ENCODE peak calls at places on chromosomes 12 and 14, in ten cellular contexts. One of them, this sample, is unnamed.

GRCh38 chr12:104676636-104677035 is 219.9 kb downstream of the CHST11 start:
- DNase-seq in amniotic stem cell: no peak
- DNase-seq in mammary epithelial cell: no peak
- DNase-seq in HCEC 1CT: no peak
- DNase-seq in fibroblast of the aortic adventitia: no peak
- DNase-seq in head of caudate nucleus: no peak
- DNase-seq in NK-92 treated with Interleukin-12 subunit alpha and Interleukin-12 subunit beta, amount 100 ng/mL, for 24 hours: no peak
- DNase-seq in KBM-7: no peak
- DNase-seq in amygdala: no peak
- DNase-seq in mucosa of descending colon: no peak
- DNase-seq in this sample: no peak

GRCh38 chr14:22976620-22977433 is 5.5 kb downstream of the AJUBA start:
- DNase-seq in amniotic stem cell: no peak
- DNase-seq in mammary epithelial cell: peak
- DNase-seq in HCEC 1CT: peak
- DNase-seq in fibroblast of the aortic adventitia: peak
- DNase-seq in head of caudate nucleus: no peak
- DNase-seq in NK-92 treated with Interleukin-12 subunit alpha and Interleukin-12 subunit beta, amount 100 ng/mL, for 24 hours: no peak
- DNase-seq in KBM-7: peak
- DNase-seq in amygdala: no peak
- DNase-seq in mucosa of descending colon: no peak
- DNase-seq in this sample: no peak

GRCh38 chr14:71551291-71551955 is 380.8 kb upstream of the RGS6 start:
- DNase-seq in amniotic stem cell: peak
- DNase-seq in mammary epithelial cell: peak
- DNase-seq in HCEC 1CT: peak
- DNase-seq in fibroblast of the aortic adventitia: peak
- DNase-seq in head of caudate nucleus: no peak
- DNase-seq in NK-92 treated with Interleukin-12 subunit alpha and Interleukin-12 subunit beta, amount 100 ng/mL, for 24 hours: no peak
- DNase-seq in KBM-7: no peak
- DNase-seq in amygdala: no peak
- DNase-seq in mucosa of descending colon: no peak
- DNase-seq in this sample: no peak

GRCh38 chr12:6430990-6431353 is 13.8 kb upstream of the CD27 start:
- DNase-seq in amniotic stem cell: no peak
- DNase-seq in mammary epithelial cell: no peak
- DNase-seq in HCEC 1CT: no peak
- DNase-seq in fibroblast of the aortic adventitia: no peak
- DNase-seq in head of caudate nucleus: no peak
- DNase-seq in NK-92 treated with Interleukin-12 subunit alpha and Interleukin-12 subunit beta, amount 100 ng/mL, for 24 hours: no peak
- DNase-seq in KBM-7: no peak
- DNase-seq in amygdala: no peak
- DNase-seq in mucosa of descending colon: no peak
- DNase-seq in this sample: no peak

GRCh38 chr12:122668268-122668667 is 34.9 kb downstream of the HCAR2 start:
- DNase-seq in amniotic stem cell: no peak
- DNase-seq in mammary epithelial cell: no peak
- DNase-seq in HCEC 1CT: no peak
- DNase-seq in fibroblast of the aortic adventitia: no peak
- DNase-seq in head of caudate nucleus: no peak
- DNase-seq in NK-92 treated with Interleukin-12 subunit alpha and Interleukin-12 subunit beta, amount 100 ng/mL, for 24 hours: no peak
- DNase-seq in KBM-7: no peak
- DNase-seq in amygdala: no peak
- DNase-seq in mucosa of descending colon: no peak
- DNase-seq in this sample: no peak

GRCh38 chr14:71698027-71698426 is 234.2 kb upstream of the RGS6 start:
- DNase-seq in amniotic stem cell: no peak
- DNase-seq in mammary epithelial cell: no peak
- DNase-seq in HCEC 1CT: no peak
- DNase-seq in fibroblast of the aortic adventitia: no peak
- DNase-seq in head of caudate nucleus: no peak
- DNase-seq in NK-92 treated with Interleukin-12 subunit alpha and Interleukin-12 subunit beta, amount 100 ng/mL, for 24 hours: peak
- DNase-seq in KBM-7: no peak
- DNase-seq in amygdala: no peak
- DNase-seq in mucosa of descending colon: no peak
- DNase-seq in this sample: no peak

GRCh38 chr14:29149798-29150197 is 383.2 kb downstream of the FOXG1 start:
- DNase-seq in amniotic stem cell: no peak
- DNase-seq in mammary epithelial cell: no peak
- DNase-seq in HCEC 1CT: no peak
- DNase-seq in fibroblast of the aortic adventitia: no peak
- DNase-seq in head of caudate nucleus: no peak
- DNase-seq in NK-92 treated with Interleukin-12 subunit alpha and Interleukin-12 subunit beta, amount 100 ng/mL, for 24 hours: no peak
- DNase-seq in KBM-7: no peak
- DNase-seq in amygdala: no peak
- DNase-seq in mucosa of descending colon: no peak
- DNase-seq in this sample: no peak

GRCh38 chr12:79944565-79944964 is 9.7 kb upstream of the PPP1R12A start:
- DNase-seq in amniotic stem cell: no peak
- DNase-seq in mammary epithelial cell: no peak
- DNase-seq in HCEC 1CT: no peak
- DNase-seq in fibroblast of the aortic adventitia: no peak
- DNase-seq in head of caudate nucleus: no peak
- DNase-seq in NK-92 treated with Interleukin-12 subunit alpha and Interleukin-12 subunit beta, amount 100 ng/mL, for 24 hours: no peak
- DNase-seq in KBM-7: no peak
- DNase-seq in amygdala: no peak
- DNase-seq in mucosa of descending colon: no peak
- DNase-seq in this sample: no peak

GRCh38 chr12:1688086-1688710 is 2.7 kb upstream of the ADIPOR2 start:
- DNase-seq in amniotic stem cell: no peak
- DNase-seq in mammary epithelial cell: peak
- DNase-seq in HCEC 1CT: peak
- DNase-seq in fibroblast of the aortic adventitia: no peak
- DNase-seq in head of caudate nucleus: no peak
- DNase-seq in NK-92 treated with Interleukin-12 subunit alpha and Interleukin-12 subunit beta, amount 100 ng/mL, for 24 hours: no peak
- DNase-seq in KBM-7: no peak
- DNase-seq in amygdala: no peak
- DNase-seq in mucosa of descending colon: no peak
- DNase-seq in this sample: no peak

GRCh38 chr12:56723889-56724659 is 1.0 kb downstream of the NACA start:
- DNase-seq in amniotic stem cell: peak
- DNase-seq in mammary epithelial cell: peak
- DNase-seq in HCEC 1CT: peak
- DNase-seq in fibroblast of the aortic adventitia: peak
- DNase-seq in head of caudate nucleus: no peak
- DNase-seq in NK-92 treated with Interleukin-12 subunit alpha and Interleukin-12 subunit beta, amount 100 ng/mL, for 24 hours: no peak
- DNase-seq in KBM-7: no peak
- DNase-seq in amygdala: peak
- DNase-seq in mucosa of descending colon: no peak
- DNase-seq in this sample: no peak

GRCh38 chr12:108065061-108065460 is 64.0 kb upstream of the WSCD2 start:
- DNase-seq in amniotic stem cell: no peak
- DNase-seq in mammary epithelial cell: no peak
- DNase-seq in HCEC 1CT: no peak
- DNase-seq in fibroblast of the aortic adventitia: no peak
- DNase-seq in head of caudate nucleus: no peak
- DNase-seq in NK-92 treated with Interleukin-12 subunit alpha and Interleukin-12 subunit beta, amount 100 ng/mL, for 24 hours: no peak
- DNase-seq in KBM-7: no peak
- DNase-seq in amygdala: no peak
- DNase-seq in mucosa of descending colon: no peak
- DNase-seq in this sample: no peak

GRCh38 chr14:68574906-68575305 is 218.0 kb downstream of the ZFP36L1 start:
- DNase-seq in amniotic stem cell: no peak
- DNase-seq in mammary epithelial cell: no peak
- DNase-seq in HCEC 1CT: peak
- DNase-seq in fibroblast of the aortic adventitia: peak
- DNase-seq in head of caudate nucleus: no peak
- DNase-seq in NK-92 treated with Interleukin-12 subunit alpha and Interleukin-12 subunit beta, amount 100 ng/mL, for 24 hours: no peak
- DNase-seq in KBM-7: no peak
- DNase-seq in amygdala: no peak
- DNase-seq in mucosa of descending colon: no peak
- DNase-seq in this sample: no peak

GRCh38 chr12:20865873-20866272 is 55.4 kb downstream of the SLCO1B3 start:
- DNase-seq in amniotic stem cell: no peak
- DNase-seq in mammary epithelial cell: no peak
- DNase-seq in HCEC 1CT: no peak
- DNase-seq in fibroblast of the aortic adventitia: peak
- DNase-seq in head of caudate nucleus: no peak
- DNase-seq in NK-92 treated with Interleukin-12 subunit alpha and Interleukin-12 subunit beta, amount 100 ng/mL, for 24 hours: no peak
- DNase-seq in KBM-7: no peak
- DNase-seq in amygdala: no peak
- DNase-seq in mucosa of descending colon: no peak
- DNase-seq in this sample: no peak

GRCh38 chr14:35122696-35123387 is 490 bp downstream of the PRORP start:
- DNase-seq in amniotic stem cell: no peak
- DNase-seq in mammary epithelial cell: peak
- DNase-seq in HCEC 1CT: peak
- DNase-seq in fibroblast of the aortic adventitia: peak
- DNase-seq in head of caudate nucleus: no peak
- DNase-seq in NK-92 treated with Interleukin-12 subunit alpha and Interleukin-12 subunit beta, amount 100 ng/mL, for 24 hours: no peak
- DNase-seq in KBM-7: no peak
- DNase-seq in amygdala: no peak
- DNase-seq in mucosa of descending colon: peak
- DNase-seq in this sample: no peak

GRCh38 chr14:20799955-20800544 is 2.6 kb downstream of the RNASE1 start:
- DNase-seq in amniotic stem cell: no peak
- DNase-seq in mammary epithelial cell: no peak
- DNase-seq in HCEC 1CT: no peak
- DNase-seq in fibroblast of the aortic adventitia: no peak
- DNase-seq in head of caudate nucleus: no peak
- DNase-seq in NK-92 treated with Interleukin-12 subunit alpha and Interleukin-12 subunit beta, amount 100 ng/mL, for 24 hours: no peak
- DNase-seq in KBM-7: peak
- DNase-seq in amygdala: peak
- DNase-seq in mucosa of descending colon: no peak
- DNase-seq in this sample: no peak

GRCh38 chr12:54051081-54051912 is 2.3 kb upstream of the HOXC4 start:
- DNase-seq in amniotic stem cell: no peak
- DNase-seq in mammary epithelial cell: peak
- DNase-seq in HCEC 1CT: no peak
- DNase-seq in fibroblast of the aortic adventitia: no peak
- DNase-seq in head of caudate nucleus: no peak
- DNase-seq in NK-92 treated with Interleukin-12 subunit alpha and Interleukin-12 subunit beta, amount 100 ng/mL, for 24 hours: no peak
- DNase-seq in KBM-7: no peak
- DNase-seq in amygdala: no peak
- DNase-seq in mucosa of descending colon: no peak
- DNase-seq in this sample: no peak

GRCh38 chr12:93137656-93138612 is 208.8 kb upstream of the EEA1 start:
- DNase-seq in amniotic stem cell: no peak
- DNase-seq in mammary epithelial cell: peak
- DNase-seq in HCEC 1CT: peak
- DNase-seq in fibroblast of the aortic adventitia: peak
- DNase-seq in head of caudate nucleus: no peak
- DNase-seq in NK-92 treated with Interleukin-12 subunit alpha and Interleukin-12 subunit beta, amount 100 ng/mL, for 24 hours: no peak
- DNase-seq in KBM-7: no peak
- DNase-seq in amygdala: no peak
- DNase-seq in mucosa of descending colon: no peak
- DNase-seq in this sample: no peak